ENCODE peak calls at places on chromosomes 2 and 18, in six cellular contexts. S is T-helper 2 cell; E is stimulated activated CD8-positive, alpha-beta memory T cell treated with anti-CD3 and anti-CD28 coated beads, Interleukin-4, amount 100 ng/mL, for 4 hours; V is Kasumi-1; U is astrocyte of the spinal cord; A is activated CD8-positive, alpha-beta T cell treated with anti-CD3 and anti-CD28 coated beads for 36 hours. R is an unnamed sample.

GRCh38 chr2:10760794-10761504 is 39.5 kb downstream of the ATP6V1C2 start:
- DNase-seq in V (no peak), A (no peak), E (no peak), S (no peak), U (no peak), R (no peak)

GRCh38 chr18:68549257-68549871 is 165.5 kb downstream of the TMX3 start:
- DNase-seq in U (peak; percentile 32), A (no peak), S (no peak), V (no peak), E (no peak), R (no peak)

GRCh38 chr2:239552213-239552926 is 151.6 kb upstream of the HDAC4 start:
- DNase-seq in V (no peak), S (no peak), A (no peak), U (no peak), E (no peak), R (no peak)

GRCh38 chr2:62603154-62603712 is 97.2 kb upstream of the TMEM17 start:
- DNase-seq in V (no peak), E (no peak), U (no peak), S (no peak), A (no peak), R (no peak)

GRCh38 chr18:59012815-59013677 is 126.6 kb upstream of the SEC11C start:
- DNase-seq in S (no peak), V (no peak), E (no peak), U (no peak), A (no peak), R (no peak)

GRCh38 chr2:113202305-113203216 is 28.8 kb downstream of the PSD4 start:
- DNase-seq in E (no peak), S (no peak), U (no peak), V (no peak), A (no peak), R (no peak)

GRCh38 chr2:45782968-45783367 is 131.5 kb downstream of the PRKCE start:
- DNase-seq in S (no peak), V (no peak), E (no peak), A (no peak), U (no peak), R (no peak)

GRCh38 chr2:45709137-45709536 is 57.7 kb downstream of the PRKCE start:
- DNase-seq in A (no peak), S (no peak), E (no peak), U (no peak), V (no peak), R (no peak)

GRCh38 chr2:121755237-121756111 is at the start of gene TSN:
- DNase-seq in A (peak; percentile 99), V (peak; percentile 95), S (peak; percentile 96), E (peak; percentile 92), U (peak; percentile 98), R (peak; percentile 95)

GRCh38 chr2:75157435-75157834 is 41.9 kb downstream of the TACR1 start:
- DNase-seq in V (peak; percentile 5), E (no peak), A (no peak), S (no peak), U (no peak), R (no peak)

GRCh38 chr2:126775300-126775985 is 119.5 kb downstream of the GYPC start:
- DNase-seq in S (no peak), A (no peak), V (no peak), U (no peak), E (no peak), R (no peak)

GRCh38 chr2:105378276-105378840 is 20.5 kb downstream of the FHL2 start:
- DNase-seq in E (no peak), A (no peak), V (no peak), U (no peak), S (no peak), R (no peak)

GRCh38 chr18:76821875-76822509 is 365 bp upstream of the ZNF236 start:
- DNase-seq in V (no peak), U (peak; percentile 47), S (peak; percentile 60), A (peak; percentile 61), E (peak; percentile 20), R (no peak)

GRCh38 chr2:48175656-48176055 is 269.4 kb upstream of the FBXO11 start:
- DNase-seq in U (no peak), E (no peak), V (no peak), A (no peak), S (no peak), R (no peak)

GRCh38 chr2:46632349-46632748 is 153.0 kb downstream of the TMEM247 start:
- DNase-seq in S (no peak), U (peak; percentile 79), V (peak; percentile 70), E (no peak), A (no peak), R (no peak)

GRCh38 chr2:72148975-72149555 is 1.4 kb upstream of the CYP26B1 start:
- DNase-seq in A (peak; percentile 49), U (no peak), E (no peak), V (no peak), S (no peak), R (no peak)

GRCh38 chr2:224887159-224887558 is 155.1 kb downstream of the DOCK10 start:
- DNase-seq in V (no peak), E (no peak), U (peak; percentile 78), A (no peak), S (no peak), R (no peak)

GRCh38 chr2:230170532-230170931 is 49.3 kb downstream of the SP110 start:
- DNase-seq in S (no peak), U (no peak), E (no peak), A (peak; percentile 20), V (peak; percentile 31), R (no peak)

GRCh38 chr2:234278556-234279286 is 218.2 kb downstream of the ARL4C start:
- DNase-seq in U (no peak), S (no peak), V (no peak), A (peak; percentile 50), E (no peak), R (no peak)

GRCh38 chr2:26245231-26245732 is 543 bp downstream of the HADHB start:
- DNase-seq in E (peak; percentile 31), V (peak; percentile 60), S (peak; percentile 37), U (no peak), A (peak; percentile 86), R (no peak)

GRCh38 chr18:69817335-69817935 is 130.2 kb downstream of the CD226 start:
- DNase-seq in E (no peak), S (no peak), A (no peak), U (peak; percentile 45), V (no peak), R (no peak)

GRCh38 chr2:100242416-100242815 is 79.9 kb downstream of the LONRF2 start:
- DNase-seq in E (no peak), V (no peak), U (no peak), S (no peak), A (no peak), R (no peak)

R was measured in cerebellar nuclear complex.